ENCODE peak calls at places on chromosome 19, in five cellular contexts. One of them, this sample, is unnamed.

GRCh38 chr19:1355258-1355973 is 28.3 kb upstream of the NDUFS7 start:
- DNase-seq in testis: no peak
- DNase-seq in foreskin fibroblast: no peak
- DNase-seq in choroid plexus epithelial cell: peak
- DNase-seq in neural progenitor cell: peak
- DNase-seq in this sample: peak

GRCh38 chr19:1245468-1245867 is 2.9 kb upstream of the MIDN start:
- DNase-seq in foreskin fibroblast: no peak
- DNase-seq in choroid plexus epithelial cell: no peak
- DNase-seq in neural progenitor cell: no peak
- DNase-seq in testis: no peak
- DNase-seq in this sample: no peak

GRCh38 chr19:1239796-1240737 is 1.5 kb upstream of the ATP5F1D start:
- DNase-seq in foreskin fibroblast: peak
- DNase-seq in neural progenitor cell: peak
- DNase-seq in choroid plexus epithelial cell: peak
- DNase-seq in testis: peak
- DNase-seq in this sample: peak

GRCh38 chr19:19274716-19275115 is 1.6 kb upstream of the TM6SF2 start:
- DNase-seq in choroid plexus epithelial cell: no peak
- DNase-seq in neural progenitor cell: no peak
- DNase-seq in foreskin fibroblast: no peak
- DNase-seq in testis: no peak
- DNase-seq in this sample: no peak

GRCh38 chr19:32581704-32582164 is 744 bp downstream of the PDCD5 start:
- DNase-seq in testis: peak
- DNase-seq in foreskin fibroblast: peak
- DNase-seq in choroid plexus epithelial cell: peak
- DNase-seq in neural progenitor cell: peak
- DNase-seq in this sample: peak

GRCh38 chr19:6774821-6775707 is 2.6 kb downstream of the VAV1 start:
- DNase-seq in testis: no peak
- DNase-seq in foreskin fibroblast: no peak
- DNase-seq in choroid plexus epithelial cell: peak
- DNase-seq in neural progenitor cell: peak
- DNase-seq in this sample: peak

GRCh38 chr19:29715695-29716581 is 877 bp upstream of the C19orf12 start:
- DNase-seq in neural progenitor cell: no peak
- DNase-seq in choroid plexus epithelial cell: peak
- DNase-seq in testis: no peak
- DNase-seq in foreskin fibroblast: no peak
- DNase-seq in this sample: peak

GRCh38 chr19:1923319-1923718 is 17.7 kb upstream of the CSNK1G2 start:
- DNase-seq in testis: no peak
- DNase-seq in neural progenitor cell: no peak
- DNase-seq in choroid plexus epithelial cell: no peak
- DNase-seq in foreskin fibroblast: no peak
- DNase-seq in this sample: no peak

GRCh38 chr19:41698746-41699230 is 9.6 kb upstream of the CEACAM5 start:
- DNase-seq in testis: no peak
- DNase-seq in choroid plexus epithelial cell: no peak
- DNase-seq in neural progenitor cell: no peak
- DNase-seq in foreskin fibroblast: no peak
- DNase-seq in this sample: no peak

DNA sequence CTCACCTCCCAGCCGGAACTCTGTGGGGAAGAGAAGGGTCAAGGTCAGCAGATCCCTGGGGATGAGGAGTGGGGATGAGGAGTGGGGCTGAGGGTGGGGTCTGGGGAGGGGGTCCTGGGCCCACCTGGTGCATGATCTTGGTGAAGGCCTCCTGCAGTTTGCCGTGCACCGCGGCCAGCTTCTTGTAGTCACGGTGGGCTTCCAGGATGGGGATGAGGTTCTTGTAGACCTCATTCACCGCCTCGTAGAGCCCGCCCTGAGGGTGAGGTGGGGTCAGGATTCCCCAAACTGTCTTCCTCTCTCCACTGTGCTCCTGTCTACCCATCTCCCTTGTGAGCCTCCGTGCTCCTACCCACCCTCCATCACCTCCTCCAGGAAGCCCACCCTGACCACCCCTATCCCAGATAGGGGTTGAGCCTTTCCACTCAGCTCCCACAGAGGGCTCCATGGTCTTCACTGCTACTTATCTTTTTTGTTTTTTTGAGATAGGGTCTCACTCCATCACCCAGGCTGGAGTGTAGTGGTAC is 6.8 kb upstream of the KANK2 start:
- DNase-seq in neural progenitor cell: no peak
- DNase-seq in testis: no peak
- DNase-seq in choroid plexus epithelial cell: no peak
- DNase-seq in foreskin fibroblast: no peak
- DNase-seq in this sample: no peak
- H3K4me3 ChIP-seq in neural progenitor cell: no peak
- H3K4me3 ChIP-seq in testis: no peak
- H3K4me3 ChIP-seq in choroid plexus epithelial cell: no peak
- H3K4me3 ChIP-seq in foreskin fibroblast: no peak
- H3K4me3 ChIP-seq in this sample: no peak

GRCh38 chr19:13098291-13099072 is 4.2 kb downstream of the LYL1 start:
- DNase-seq in neural progenitor cell: peak
- DNase-seq in testis: no peak
- DNase-seq in choroid plexus epithelial cell: peak
- DNase-seq in foreskin fibroblast: peak
- DNase-seq in this sample: peak
- H3K4me3 ChIP-seq in neural progenitor cell: no peak
- H3K4me3 ChIP-seq in testis: peak
- H3K4me3 ChIP-seq in choroid plexus epithelial cell: no peak
- H3K4me3 ChIP-seq in foreskin fibroblast: no peak
- H3K4me3 ChIP-seq in this sample: no peak

DNA sequence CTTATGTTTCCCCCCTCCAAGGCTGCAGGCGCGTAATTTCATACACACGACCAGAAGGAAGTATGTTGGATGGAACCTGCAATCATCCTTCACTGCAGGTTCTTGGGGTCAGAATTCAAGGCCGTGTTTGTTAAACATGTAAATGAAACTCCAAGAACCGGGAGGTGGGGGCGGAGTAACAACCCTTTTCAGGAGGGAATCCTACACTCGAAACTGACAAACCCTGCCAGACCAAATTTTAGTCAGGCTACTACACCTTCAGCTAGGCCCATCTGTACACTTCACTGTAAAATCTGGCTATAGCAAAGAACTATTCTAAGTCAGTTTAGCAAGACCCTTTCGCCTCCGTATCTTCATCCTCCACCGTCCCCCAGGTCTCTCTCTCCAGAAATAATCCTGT is 1.2 kb downstream of the ZNF607 start:
- DNase-seq in choroid plexus epithelial cell: peak
- DNase-seq in foreskin fibroblast: no peak
- DNase-seq in neural progenitor cell: peak
- DNase-seq in testis: no peak
- DNase-seq in this sample: no peak
- H3K4me3 ChIP-seq in choroid plexus epithelial cell: peak
- H3K4me3 ChIP-seq in foreskin fibroblast: peak
- H3K4me3 ChIP-seq in neural progenitor cell: peak
- H3K4me3 ChIP-seq in testis: peak
- H3K4me3 ChIP-seq in this sample: peak

GRCh38 chr19:49151339-49152217 is 3.6 kb downstream of the HRC start:
- DNase-seq in choroid plexus epithelial cell: peak
- DNase-seq in foreskin fibroblast: peak
- DNase-seq in testis: peak
- DNase-seq in neural progenitor cell: peak
- DNase-seq in this sample: peak
- H3K4me3 ChIP-seq in choroid plexus epithelial cell: no peak
- H3K4me3 ChIP-seq in foreskin fibroblast: no peak
- H3K4me3 ChIP-seq in testis: peak
- H3K4me3 ChIP-seq in neural progenitor cell: peak
- H3K4me3 ChIP-seq in this sample: no peak

GRCh38 chr19:12913871-12914690 is 5.0 kb downstream of the SYCE2 start:
- DNase-seq in foreskin fibroblast: peak
- DNase-seq in neural progenitor cell: peak
- DNase-seq in testis: no peak
- DNase-seq in choroid plexus epithelial cell: peak
- DNase-seq in this sample: peak

GRCh38 chr19:12918253-12918652 is 840 bp downstream of the SYCE2 start:
- DNase-seq in foreskin fibroblast: no peak
- DNase-seq in testis: no peak
- DNase-seq in neural progenitor cell: no peak
- DNase-seq in choroid plexus epithelial cell: no peak
- DNase-seq in this sample: no peak

GRCh38 chr19:12907166-12907565 is 11.9 kb downstream of the SYCE2 start:
- DNase-seq in foreskin fibroblast: no peak
- DNase-seq in neural progenitor cell: no peak
- DNase-seq in testis: no peak
- DNase-seq in choroid plexus epithelial cell: no peak
- DNase-seq in this sample: no peak

DNA sequence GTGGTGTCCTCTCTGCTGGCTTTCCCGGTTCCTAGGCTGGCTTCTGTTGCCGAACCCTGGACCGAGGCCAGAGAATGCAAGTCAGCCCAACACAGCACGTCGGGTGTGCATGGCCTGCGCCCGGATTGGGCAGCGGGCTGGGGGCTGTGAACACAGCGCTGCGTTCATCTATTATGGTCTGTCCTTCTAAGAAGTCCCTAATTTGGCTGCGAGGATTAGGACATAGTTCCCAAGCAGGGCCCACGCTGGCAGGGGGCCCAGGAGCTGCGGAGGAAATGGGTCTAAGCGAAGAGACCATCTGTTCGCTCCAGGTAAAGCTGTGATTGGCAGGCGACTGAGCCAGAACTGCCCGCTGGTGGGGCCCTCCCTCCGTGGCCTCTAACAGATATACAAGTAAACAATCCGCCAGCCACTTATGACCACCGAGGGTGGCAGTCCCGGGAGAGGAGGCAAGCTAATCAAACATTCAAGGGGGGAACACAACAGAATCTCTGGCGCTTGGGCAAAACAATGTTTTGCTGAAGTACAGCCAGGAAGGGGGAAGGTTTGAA is 6.0 kb downstream of the SYCE2 start:
- DNase-seq in choroid plexus epithelial cell: peak
- DNase-seq in neural progenitor cell: peak
- DNase-seq in testis: peak
- DNase-seq in foreskin fibroblast: peak
- DNase-seq in this sample: peak
- H3K4me3 ChIP-seq in choroid plexus epithelial cell: peak
- H3K4me3 ChIP-seq in neural progenitor cell: no peak
- H3K4me3 ChIP-seq in testis: no peak
- H3K4me3 ChIP-seq in foreskin fibroblast: no peak
- H3K4me3 ChIP-seq in this sample: no peak

GRCh38 chr19:36169084-36169760 is 17.0 kb upstream of the COX7A1 start:
- DNase-seq in foreskin fibroblast: no peak
- DNase-seq in testis: no peak
- DNase-seq in neural progenitor cell: no peak
- DNase-seq in choroid plexus epithelial cell: no peak
- DNase-seq in this sample: no peak

DNA sequence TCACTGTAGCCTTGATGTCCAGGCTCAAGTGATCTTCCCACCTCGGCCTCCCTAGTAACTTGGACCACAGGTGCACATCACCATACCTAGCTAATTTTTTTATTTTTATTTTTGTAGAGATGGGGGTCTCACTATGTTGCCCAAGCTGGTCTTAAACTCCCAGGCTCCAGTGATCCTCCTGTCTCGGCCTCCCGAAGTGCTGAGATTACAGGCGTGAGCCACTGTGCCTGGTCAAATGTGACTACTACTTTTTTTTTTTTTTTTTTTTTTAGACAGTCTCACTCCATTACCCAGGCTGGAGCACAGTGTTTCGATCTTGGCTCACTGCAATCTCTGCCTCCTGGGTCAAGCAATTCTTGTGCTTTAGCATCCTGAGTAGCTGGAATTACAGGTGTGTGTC is 20.6 kb upstream of the COX7A1 start:
- DNase-seq in testis: no peak
- DNase-seq in neural progenitor cell: no peak
- DNase-seq in choroid plexus epithelial cell: no peak
- DNase-seq in foreskin fibroblast: no peak
- DNase-seq in this sample: no peak
- H3K4me3 ChIP-seq in testis: no peak
- H3K4me3 ChIP-seq in neural progenitor cell: no peak
- H3K4me3 ChIP-seq in choroid plexus epithelial cell: no peak
- H3K4me3 ChIP-seq in foreskin fibroblast: no peak
- H3K4me3 ChIP-seq in this sample: no peak

This sample was measured in fibroblast of pulmonary artery.